ENCODE peak calls at places on chromosomes 3 and 15, in five cellular contexts. F is IMR-90, A is SK-N-SH, K is HepG2, R is GM12878. C is an unnamed sample.

GRCh38 chr3:66494964-66495581 is 5.7 kb downstream of the LRIG1 start:
- DNase-seq in F (no peak), A (no peak), K (no peak), R (no peak), C (no peak)

GRCh38 chr15:47756872-47757271 is 39.6 kb downstream of the SEMA6D start:
- DNase-seq in F (peak; percentile 91), A (no peak), K (no peak), R (no peak), C (no peak)

GRCh38 chr3:14253022-14253761 is 74.6 kb downstream of the LSM3 start:
- DNase-seq in F (peak; percentile 41), A (no peak), K (peak; percentile 55), R (no peak), C (no peak)

GRCh38 chr3:32492684-32493436 is 9.8 kb downstream of the CMTM6 start:
- DNase-seq in F (peak; percentile 46), A (no peak), K (no peak), R (no peak), C (no peak)

GRCh38 chr15:40330368-40330836 is 6.9 kb downstream of the INAFM2 start:
- DNase-seq in F (peak; percentile 66), A (no peak), K (no peak), R (no peak), C (peak; percentile 76)

GRCh38 chr15:86336051-86336788 is 256.5 kb downstream of the AGBL1 start:
- DNase-seq in F (no peak), A (no peak), K (no peak), R (no peak), C (no peak)

GRCh38 chr3:130773371-130773770 is 26.7 kb upstream of the PIK3R4 start:
- DNase-seq in F (no peak), A (no peak), K (no peak), R (no peak), C (no peak)

GRCh38 chr15:39250460-39251186 is 330.3 kb upstream of the THBS1 start:
- DNase-seq in F (no peak), A (no peak), K (no peak), R (no peak), C (no peak)

GRCh38 chr15:31357148-31357547 is 30.5 kb downstream of the KLF13 start:
- DNase-seq in F (no peak), A (no peak), K (no peak), R (no peak), C (no peak)

GRCh38 chr15:27358751-27359434 is 387.9 kb downstream of the GABRG3 start:
- DNase-seq in F (no peak), A (peak; percentile 41), K (peak; percentile 5), R (no peak), C (peak; percentile 54)

GRCh38 chr15:80749589-80749988 is 29.6 kb upstream of the CEMIP start:
- DNase-seq in F (peak; percentile 46), A (no peak), K (no peak), R (no peak), C (no peak)

GRCh38 chr15:74795961-74796625 is 14.2 kb downstream of the CSK start:
- DNase-seq in F (no peak), A (no peak), K (no peak), R (no peak), C (no peak)
- TF ChIP-seq MXI1 in F (no peak), A (no peak), K (no peak), R (no peak), C (no peak)

GRCh38 chr3:24490151-24490550 is 4.5 kb downstream of the THRB start:
- DNase-seq in F (no peak), A (no peak), K (peak; percentile 71), R (no peak), C (no peak)
- TF ChIP-seq MXI1 in F (no peak), A (no peak), K (no peak), R (no peak), C (no peak)

GRCh38 chr3:197961582-197961945 is 1.5 kb downstream of the LMLN start:
- DNase-seq in F (no peak), A (no peak), K (no peak), R (no peak), C (no peak)
- TF ChIP-seq MXI1 in F (no peak), A (no peak), K (no peak), R (no peak), C (no peak)

DNA sequence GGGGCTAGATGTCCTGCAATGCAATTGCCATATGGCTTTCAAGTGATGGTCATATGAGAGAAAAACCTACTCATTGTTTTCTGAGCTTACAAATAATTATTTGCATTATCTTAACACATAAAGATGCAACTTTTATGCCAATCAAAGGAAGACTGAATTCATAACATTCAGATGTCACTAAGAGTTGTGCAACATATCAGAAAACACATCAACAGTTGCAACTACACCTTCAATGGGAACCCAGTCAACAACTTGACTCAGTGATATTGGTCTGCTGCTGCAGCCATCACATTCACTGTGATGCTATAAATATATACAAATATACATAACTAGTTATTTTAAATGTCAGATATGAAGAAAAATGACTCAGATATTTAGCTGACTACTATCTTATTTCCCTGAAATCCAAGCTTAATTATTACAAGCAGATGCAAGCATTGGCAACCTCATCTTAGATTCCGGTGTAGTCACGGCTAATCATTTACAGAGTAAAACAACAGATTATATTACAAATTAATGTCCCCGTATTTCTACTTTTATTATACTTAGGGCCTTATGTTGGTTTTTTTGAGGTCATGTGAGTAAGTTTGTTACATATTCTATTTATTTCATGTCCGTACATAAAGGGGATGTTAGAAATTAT is 23.7 kb downstream of the CNTN3 start:
- DNase-seq in F (no peak), A (no peak), K (no peak), R (no peak), C (no peak)
- TF ChIP-seq MXI1 in F (no peak), A (no peak), K (no peak), R (no peak), C (no peak)

GRCh38 chr3:18201315-18201714 is 223.8 kb downstream of the SATB1 start:
- DNase-seq in F (no peak), A (no peak), K (no peak), R (no peak), C (no peak)
- TF ChIP-seq MXI1 in F (no peak), A (no peak), K (no peak), R (no peak), C (no peak)

DNA sequence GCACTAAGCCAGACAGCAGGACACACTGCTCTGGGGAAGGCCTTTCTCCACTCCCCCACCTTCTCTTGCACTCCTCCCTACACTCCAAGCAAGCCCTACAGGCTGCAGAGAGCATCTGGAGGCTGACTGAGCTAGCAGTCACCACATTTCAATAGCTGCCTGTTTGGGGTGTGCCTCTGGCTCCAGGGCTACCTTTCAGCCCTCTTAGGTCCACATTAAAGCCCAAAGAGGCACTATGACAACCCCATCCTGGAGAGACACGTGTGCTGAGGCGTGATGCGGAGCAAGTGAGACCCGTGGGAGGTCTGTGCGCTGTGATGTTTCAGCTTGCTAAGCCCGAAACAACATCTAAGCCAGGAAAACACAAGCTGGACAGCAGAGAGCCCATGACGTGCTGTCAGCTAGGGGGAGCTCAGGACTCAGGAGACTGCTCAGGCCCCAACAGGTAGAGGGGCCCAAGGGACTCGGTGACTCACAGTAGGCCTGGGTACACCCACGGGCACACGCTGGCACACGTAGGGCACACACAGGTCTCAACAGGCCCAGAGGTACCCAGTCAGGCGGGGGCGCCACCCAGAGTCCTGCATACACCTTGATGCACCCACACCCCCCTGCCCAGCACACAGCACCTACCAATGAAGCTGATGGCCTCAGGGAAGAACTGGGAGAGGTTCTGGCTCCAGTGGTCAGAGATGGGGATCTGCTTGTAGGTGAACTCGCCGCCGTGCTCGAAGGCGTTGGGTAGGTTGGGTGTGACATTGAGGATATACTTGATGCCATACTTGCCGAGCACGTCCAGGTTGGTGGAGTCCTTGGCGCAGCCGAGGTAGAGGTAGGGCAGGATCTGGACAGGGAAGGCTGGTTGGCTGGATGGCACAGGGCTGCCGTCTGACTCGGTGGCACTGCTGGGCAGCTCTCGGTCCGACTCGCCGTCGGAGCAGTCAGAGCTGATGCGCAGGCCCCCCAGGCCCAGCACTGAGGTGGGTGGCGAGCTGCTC is 2.8 kb downstream of the DUSP7 start:
- DNase-seq in F (peak; percentile 29), A (no peak), K (no peak), R (peak; percentile 45), C (peak; percentile 52)
- TF ChIP-seq MXI1 in F (no peak), A (no peak), K (no peak), R (peak; percentile 69), C (no peak)

GRCh38 chr3:12716605-12717121 is 42.4 kb downstream of the TMEM40 start:
- DNase-seq in F (peak; percentile 62), A (no peak), K (no peak), R (no peak), C (peak; percentile 59)

GRCh38 chr3:12722205-12722604 is 36.9 kb downstream of the TMEM40 start:
- DNase-seq in F (no peak), A (no peak), K (no peak), R (no peak), C (no peak)

GRCh38 chr3:12724794-12725193 is 34.3 kb downstream of the TMEM40 start:
- DNase-seq in F (no peak), A (no peak), K (no peak), R (no peak), C (peak; percentile 43)

GRCh38 chr3:12719541-12719940 is 39.5 kb downstream of the TMEM40 start:
- DNase-seq in F (no peak), A (no peak), K (no peak), R (no peak), C (no peak)

GRCh38 chr3:12719984-12720656 is 38.9 kb downstream of the TMEM40 start:
- DNase-seq in F (peak; percentile 82), A (peak; percentile 82), K (peak; percentile 84), R (no peak), C (peak; percentile 89)
- TF ChIP-seq MXI1 in F (no peak), A (peak; percentile 68), K (peak; percentile 67), R (no peak), C (peak; percentile 78)

DNA sequence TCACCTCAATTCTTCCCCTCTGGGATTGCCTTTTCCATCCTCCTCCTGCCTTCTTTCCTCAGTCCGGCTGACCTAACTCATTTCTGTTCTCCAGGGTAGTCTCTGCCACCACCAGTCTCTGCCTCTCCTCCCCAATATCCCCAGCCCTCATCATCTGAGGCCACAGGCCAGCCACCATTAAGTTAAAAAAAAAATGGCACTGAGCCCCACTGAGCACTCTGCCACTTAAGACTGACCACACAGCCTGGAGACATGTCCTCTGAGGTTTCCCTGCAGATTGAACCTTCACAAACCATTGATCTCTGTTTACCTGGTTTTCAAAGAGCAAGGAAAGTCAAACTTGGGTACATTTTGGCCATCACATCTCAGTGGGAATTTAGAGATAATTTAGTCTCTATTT is 13.6 kb downstream of the LRRC2 start:
- DNase-seq in F (no peak), A (no peak), K (no peak), R (no peak), C (no peak)
- TF ChIP-seq MXI1 in F (no peak), A (no peak), K (no peak), R (no peak), C (no peak)

GRCh38 chr3:127387119-127387518 is 99.3 kb upstream of the PRR20G start:
- DNase-seq in F (no peak), A (no peak), K (no peak), R (no peak), C (no peak)
- TF ChIP-seq MXI1 in F (no peak), A (no peak), K (no peak), R (no peak), C (no peak)

C was measured in K562.